ENCODE peak calls at places on chromosome 19, in six cellular contexts. H is BJ; V is AG09309; O is substantia nigra; C is cardiac muscle cell; N is activated naive CD8-positive, alpha-beta T cell treated with anti-CD3 and anti-CD28 coated beads, Interleukin-2, amount 50 U/mL, for 16 hours. Y is an unnamed sample.

GRCh38 chr19:44025217-44025936 is at the start of gene ZNF222:
- DNase-seq in V (peak), C (peak), O (peak), N (peak), H (peak), Y (peak)

GRCh38 chr19:41407271-41407670 is 9.7 kb downstream of the BCKDHA start:
- DNase-seq in O (no peak), H (no peak), C (no peak), N (no peak), V (no peak), Y (no peak)

GRCh38 chr19:10922638-10923014 is 5.8 kb downstream of the YIPF2 start:
- DNase-seq in V (no peak), O (no peak), N (no peak), H (no peak), C (no peak), Y (no peak)

GRCh38 chr19:35249146-35249847 is 495 bp downstream of the LSR start:
- DNase-seq in C (no peak), V (no peak), N (no peak), H (no peak), O (no peak), Y (no peak)

GRCh38 chr19:44740351-44740824 is 8.1 kb upstream of the BCL3 start:
- DNase-seq in C (no peak), O (no peak), H (no peak), V (no peak), N (no peak), Y (no peak)

GRCh38 chr19:2334426-2334825 is 5.9 kb downstream of the SPPL2B start:
- DNase-seq in V (no peak), O (no peak), N (no peak), H (no peak), C (no peak), Y (no peak)

GRCh38 chr19:17337675-17338439 is 504 bp downstream of the GTPBP3 start:
- DNase-seq in C (peak), N (no peak), O (no peak), V (no peak), H (no peak), Y (no peak)

GRCh38 chr19:460877-461609 is at the start of gene SHC2:
- DNase-seq in O (peak), N (no peak), H (no peak), C (peak), V (no peak), Y (peak)

GRCh38 chr19:15199219-15199651 is 1.6 kb downstream of the NOTCH3 start:
- DNase-seq in V (no peak), C (no peak), O (no peak), H (no peak), N (no peak), Y (no peak)

GRCh38 chr19:49761249-49761624 is 1.9 kb downstream of the TSKS start:
- DNase-seq in O (no peak), C (no peak), N (no peak), V (no peak), H (no peak), Y (no peak)

GRCh38 chr19:32749361-32749760 is 29.8 kb downstream of the TDRD12 start:
- DNase-seq in V (no peak), C (no peak), O (no peak), H (no peak), N (no peak), Y (no peak)

GRCh38 chr19:35846038-35846668 is 6.2 kb downstream of the NPHS1 start:
- DNase-seq in C (no peak), V (no peak), O (no peak), N (no peak), H (no peak), Y (no peak)

GRCh38 chr19:55690109-55690768 is 15.2 kb downstream of the EPN1 start:
- DNase-seq in H (no peak), V (no peak), C (no peak), O (no peak), N (no peak), Y (no peak)

GRCh38 chr19:51799311-51799997 is 4.5 kb downstream of the FPR3 start:
- DNase-seq in O (peak), N (no peak), V (peak), H (peak), C (no peak), Y (peak)